ENCODE peak calls at places on chromosome 13, in six cellular contexts. F is cardiac fibroblast; P is NCI-H69; W is stimulated activated CD4-positive, alpha-beta T cell treated with anti-CD3 and anti-CD28 coated beads, Interleukin-15, amount 100 ng/mL, for 1 hour; Z is RCC 7860; N is astrocyte. K is an unnamed sample.

GRCh38 chr13:51397262-51397933 is 55.4 kb downstream of the INTS6 start:
- DNase-seq in F (peak), P (peak), W (no peak), Z (no peak), N (peak), K (no peak)

GRCh38 chr13:79918620-79919019 is 422.3 kb downstream of the SPRY2 start:
- DNase-seq in F (no peak), P (no peak), W (no peak), Z (no peak), N (no peak), K (no peak)

GRCh38 chr13:84917252-84917878 is 881.9 kb downstream of the SLITRK6 start:
- DNase-seq in F (peak), P (peak), W (no peak), Z (peak), N (peak), K (no peak)

GRCh38 chr13:43475135-43475534 is 311.6 kb downstream of the ENOX1 start:
- DNase-seq in F (peak), P (no peak), W (no peak), Z (no peak), N (no peak), K (no peak)

GRCh38 chr13:49540552-49540951 is 44.8 kb downstream of the PHF11 start:
- DNase-seq in F (peak), P (no peak), W (no peak), Z (no peak), N (peak), K (no peak)

GRCh38 chr13:74133657-74134201 is 475 bp downstream of the KLF12 start:
- DNase-seq in F (peak), P (peak), W (peak), Z (peak), N (peak), K (peak)

GRCh38 chr13:110424596-110425443 is 117.7 kb downstream of the COL4A2 start:
- DNase-seq in F (no peak), P (no peak), W (no peak), Z (no peak), N (no peak), K (no peak)

GRCh38 chr13:32454886-32455593 is 27.1 kb upstream of the N4BP2L1 start:
- DNase-seq in F (no peak), P (no peak), W (no peak), Z (no peak), N (no peak), K (no peak)

GRCh38 chr13:96963786-96964475 is 30.3 kb downstream of the OXGR1 start:
- DNase-seq in F (no peak), P (no peak), W (no peak), Z (no peak), N (no peak), K (no peak)

GRCh38 chr13:102774210-102774560 is 599 bp upstream of the TEX30 start:
- DNase-seq in F (no peak), P (no peak), W (no peak), Z (no peak), N (no peak), K (no peak)

GRCh38 chr13:39527961-39528720 is 74.9 kb downstream of the LHFPL6 start:
- DNase-seq in F (peak), P (no peak), W (no peak), Z (peak), N (peak), K (no peak)

GRCh38 chr13:50127017-50127725 is 111.9 kb downstream of the KCNRG start:
- DNase-seq in F (peak), P (no peak), W (peak), Z (no peak), N (no peak), K (peak)

GRCh38 chr13:24668955-24669354 is 11.3 kb upstream of the ATP12A start:
- DNase-seq in F (no peak), P (no peak), W (no peak), Z (no peak), N (no peak), K (no peak)

GRCh38 chr13:72853000-72853399 is 71.1 kb downstream of the PIBF1 start:
- DNase-seq in F (peak), P (no peak), W (no peak), Z (no peak), N (peak), K (no peak)

GRCh38 chr13:94583926-94584325 is 12.0 kb downstream of the TGDS start:
- DNase-seq in F (peak), P (no peak), W (no peak), Z (no peak), N (no peak), K (no peak)

GRCh38 chr13:74732736-74733135 is 598.5 kb upstream of the KLF12 start:
- DNase-seq in F (no peak), P (peak), W (no peak), Z (no peak), N (no peak), K (no peak)

GRCh38 chr13:30569901-30570576 is 47.7 kb upstream of the USPL1 start:
- DNase-seq in F (peak), P (no peak), W (no peak), Z (peak), N (peak), K (no peak)

GRCh38 chr13:46593403-46593802 is 40.4 kb downstream of the LRCH1 start:
- DNase-seq in F (no peak), P (no peak), W (no peak), Z (no peak), N (no peak), K (peak)

GRCh38 chr13:78147905-78148304 is 229.3 kb upstream of the EDNRB start:
- DNase-seq in F (peak), P (no peak), W (no peak), Z (peak), N (peak), K (no peak)

GRCh38 chr13:50744261-50744660 is 99.2 kb downstream of the DLEU7 start:
- DNase-seq in F (no peak), P (no peak), W (no peak), Z (no peak), N (no peak), K (no peak)

GRCh38 chr13:49098198-49098597 is 121.9 kb upstream of the MLNR start:
- DNase-seq in F (peak), P (no peak), W (no peak), Z (peak), N (peak), K (no peak)